ENCODE peak calls at places on chromosomes 1 and 21, in nine cellular contexts. H, Q, W, S, T, E, X, O and B are unnamed samples.

GRCh38 chr1:21030201-21030600 is 146.5 kb downstream of the EIF4G3 start:
- DNase-seq in H (no peak), Q (no peak), W (no peak), S (no peak), T (no peak), E (no peak), X (no peak), O (no peak), B (no peak)

GRCh38 chr1:185501099-185501498 is 184.1 kb upstream of the IVNS1ABP start:
- DNase-seq in H (no peak), Q (no peak), W (no peak), S (no peak), T (no peak), E (no peak), X (no peak), O (no peak), B (no peak)

GRCh38 chr1:213989740-213990472 is 2.1 kb downstream of the PROX1 start:
- DNase-seq in H (no peak), Q (no peak), W (no peak), S (no peak), T (peak; percentile 39), E (no peak), X (no peak), O (no peak), B (no peak)

GRCh38 chr1:39081266-39082139 is 55.4 kb downstream of the NDUFS5 start:
- DNase-seq in H (no peak), Q (no peak), W (no peak), S (no peak), T (no peak), E (no peak), X (peak; percentile 30), O (no peak), B (peak; percentile 75)

GRCh38 chr1:100912019-100912418 is 16.1 kb downstream of the SLC30A7 start:
- DNase-seq in H (no peak), Q (no peak), W (no peak), S (no peak), T (no peak), E (no peak), X (no peak), O (no peak), B (no peak)

GRCh38 chr1:25556791-25557476 is 13.5 kb downstream of the LDLRAP1 start:
- DNase-seq in H (peak; percentile 59), Q (no peak), W (no peak), S (peak; percentile 86), T (no peak), E (no peak), X (peak; percentile 49), O (no peak), B (no peak)

GRCh38 chr1:219041819-219042218 is 131.9 kb upstream of the LYPLAL1 start:
- DNase-seq in H (no peak), Q (peak; percentile 56), W (no peak), S (no peak), T (no peak), E (no peak), X (no peak), O (no peak), B (peak; percentile 61)

GRCh38 chr1:15663925-15664324 is 20.2 kb upstream of the PLEKHM2 start:
- DNase-seq in H (no peak), Q (no peak), W (no peak), S (no peak), T (no peak), E (no peak), X (no peak), O (no peak), B (no peak)

GRCh38 chr1:43466403-43466802 is 12.7 kb upstream of the HYI start:
- DNase-seq in H (no peak), Q (no peak), W (no peak), S (no peak), T (no peak), E (no peak), X (no peak), O (no peak), B (no peak)

GRCh38 chr1:111196213-111196612 is 4.2 kb downstream of the DENND2D start:
- DNase-seq in H (no peak), Q (no peak), W (no peak), S (no peak), T (no peak), E (no peak), X (no peak), O (no peak), B (no peak)
- H3K4me1 ChIP-seq in H (peaks cover 54% of the 10 kb centered on the region), Q (no peaks in the 10 kb centered on the region), W (peaks cover 2% of the 10 kb centered on the region), S (peaks cover 17% of the 10 kb centered on the region), T (no peaks in the 10 kb centered on the region), E (peaks cover 37% of the 10 kb centered on the region), X (no peaks in the 10 kb centered on the region), O (no peaks in the 10 kb centered on the region), B (peaks cover 10% of the 10 kb centered on the region)

DNA sequence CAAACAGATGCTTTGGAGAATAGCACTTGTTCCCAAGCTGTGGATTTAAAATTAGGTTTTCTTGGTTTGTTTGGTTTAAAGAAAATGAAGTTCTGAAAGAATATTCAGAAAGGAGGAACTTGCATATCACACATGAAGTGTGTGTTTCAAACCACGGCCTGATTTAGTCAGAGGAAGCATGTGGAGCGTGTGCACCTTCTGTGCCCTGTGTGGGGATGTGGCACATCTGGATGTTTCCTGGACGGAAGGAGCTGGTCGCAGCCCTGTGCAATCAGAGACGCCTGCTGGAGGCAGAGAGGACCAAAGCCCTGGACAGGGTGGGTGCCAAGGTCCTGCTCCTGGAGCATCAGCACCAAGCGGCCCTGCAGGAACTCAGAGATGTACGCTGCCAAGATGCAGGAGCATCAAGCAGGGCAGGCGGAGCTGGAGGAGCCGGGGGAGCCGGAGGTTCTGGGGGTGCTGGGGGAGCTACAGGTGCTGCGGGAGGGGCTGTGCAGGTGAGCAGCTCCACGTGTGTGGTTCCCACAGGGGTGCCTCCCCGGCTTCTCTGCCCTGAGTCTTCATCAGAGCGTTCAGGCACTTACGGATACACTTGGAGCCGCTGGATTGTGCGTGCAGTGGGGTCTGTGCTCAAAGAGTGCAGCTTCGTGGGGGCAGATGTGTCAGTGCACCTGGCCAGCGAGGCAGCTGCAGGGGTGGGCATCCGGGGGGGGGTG is 45.7 kb downstream of the PCNT start:
- DNase-seq in H (no peak), Q (no peak), W (no peak), S (no peak), T (no peak), E (no peak), X (no peak), O (no peak), B (no peak)
- H3K4me1 ChIP-seq in H (no peaks in the 10 kb centered on the region), Q (no peaks in the 10 kb centered on the region), W (peaks cover 4% of the 10 kb centered on the region), S (no peaks in the 10 kb centered on the region), T (no peaks in the 10 kb centered on the region), E (peaks cover 31% of the 10 kb centered on the region), X (no peaks in the 10 kb centered on the region), O (no peaks in the 10 kb centered on the region), B (no peaks in the 10 kb centered on the region)

GRCh38 chr1:203678943-203679661 is 52.5 kb downstream of the ATP2B4 start:
- DNase-seq in H (peak; percentile 64), Q (no peak), W (no peak), S (peak; percentile 90), T (no peak), E (no peak), X (peak; percentile 32), O (no peak), B (peak; percentile 74)

GRCh38 chr1:203673550-203674411 is 47.1 kb downstream of the ATP2B4 start:
- DNase-seq in H (peak; percentile 98), Q (peak; percentile 93), W (no peak), S (peak; percentile 87), T (peak; percentile 43), E (no peak), X (peak; percentile 98), O (peak; percentile 89), B (peak; percentile 81)

GRCh38 chr1:203676455-203676854 is 49.8 kb downstream of the ATP2B4 start:
- DNase-seq in H (no peak), Q (no peak), W (no peak), S (no peak), T (peak; percentile 50), E (no peak), X (no peak), O (no peak), B (peak; percentile 39)

GRCh38 chr1:203677771-203678170 is 51.1 kb downstream of the ATP2B4 start:
- DNase-seq in H (no peak), Q (no peak), W (no peak), S (no peak), T (peak; percentile 36), E (no peak), X (no peak), O (no peak), B (no peak)

GRCh38 chr1:203675596-203676347 is 49.1 kb downstream of the ATP2B4 start:
- DNase-seq in H (peak; percentile 72), Q (no peak), W (no peak), S (no peak), T (no peak), E (no peak), X (peak; percentile 38), O (no peak), B (no peak)
- H3K4me1 ChIP-seq in H (peaks cover 54% of the 10 kb centered on the region), Q (peaks cover 45% of the 10 kb centered on the region), W (peaks cover 18% of the 10 kb centered on the region), S (peaks cover 15% of the 10 kb centered on the region), T (peaks cover 34% of the 10 kb centered on the region), E (peaks cover 6% of the 10 kb centered on the region), X (peaks cover 41% of the 10 kb centered on the region), O (peaks cover 15% of the 10 kb centered on the region), B (peaks cover 43% of the 10 kb centered on the region)

GRCh38 chr1:92480813-92481597 is 5.7 kb downstream of the GFI1 start:
- DNase-seq in H (no peak), Q (no peak), W (peak; percentile 35), S (peak; percentile 17), T (peak; percentile 59), E (no peak), X (no peak), O (no peak), B (no peak)

GRCh38 chr1:92482665-92483441 is 3.9 kb downstream of the GFI1 start:
- DNase-seq in H (no peak), Q (no peak), W (peak; percentile 37), S (peak; percentile 21), T (peak; percentile 62), E (no peak), X (no peak), O (no peak), B (no peak)

GRCh38 chr1:92482404-92482664 is 4.4 kb downstream of the GFI1 start:
- DNase-seq in H (no peak), Q (no peak), W (peak; percentile 45), S (no peak), T (no peak), E (no peak), X (no peak), O (no peak), B (no peak)

GRCh38 chr1:92480200-92480812 is 6.4 kb downstream of the GFI1 start:
- DNase-seq in H (no peak), Q (no peak), W (no peak), S (peak; percentile 15), T (peak; percentile 71), E (no peak), X (no peak), O (no peak), B (no peak)

DNA sequence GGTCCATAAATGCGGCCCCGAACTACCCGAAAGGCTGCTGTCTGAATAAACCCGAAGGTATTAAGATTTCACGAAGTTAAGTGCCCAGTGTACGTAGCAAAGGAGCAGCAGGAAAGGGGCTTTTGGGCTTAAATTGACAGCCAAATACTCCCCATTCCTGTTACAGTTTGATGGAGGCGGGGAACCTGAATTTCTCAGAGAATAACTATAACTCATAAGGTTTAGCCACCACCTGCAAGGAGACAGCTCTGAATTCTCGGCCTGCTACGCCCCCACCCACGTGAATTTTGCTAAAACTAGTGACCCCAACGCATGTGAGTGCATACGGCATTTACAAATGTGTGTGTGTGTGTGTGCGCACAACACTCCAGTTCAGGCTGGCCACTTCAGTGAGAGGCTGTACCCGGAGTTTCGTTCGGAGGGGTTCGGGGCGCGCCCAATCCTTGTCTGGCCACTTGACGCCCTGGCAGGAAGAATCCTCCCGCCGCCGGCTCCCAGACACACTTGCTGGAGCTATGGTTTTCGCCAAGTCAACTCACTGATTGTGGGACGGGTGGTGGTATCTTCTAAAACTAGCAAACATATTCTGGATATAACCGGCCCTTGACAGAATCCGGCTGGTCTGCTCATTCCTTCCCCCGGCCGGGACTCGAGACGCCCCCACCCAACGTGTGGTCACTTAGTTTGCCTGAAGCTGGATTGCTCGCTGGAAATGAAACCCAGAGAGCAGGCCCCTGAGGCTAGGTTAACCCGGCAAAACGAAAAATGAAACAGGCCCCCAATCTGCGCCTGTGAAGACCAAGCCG is 4.9 kb downstream of the GFI1 start:
- DNase-seq in H (no peak), Q (no peak), W (peak; percentile 37), S (no peak), T (peak; percentile 43), E (no peak), X (no peak), O (no peak), B (no peak)
- H3K4me1 ChIP-seq in H (peaks cover 18% of the 10 kb centered on the region), Q (peaks cover 13% of the 10 kb centered on the region), W (peaks cover 25% of the 10 kb centered on the region), S (peaks cover 2% of the 10 kb centered on the region), T (peaks cover 18% of the 10 kb centered on the region), E (peaks cover 11% of the 10 kb centered on the region), X (peaks cover 13% of the 10 kb centered on the region), O (peaks cover 25% of the 10 kb centered on the region), B (peaks cover 24% of the 10 kb centered on the region)